ENCODE peak calls at places on chromosomes 11 and 22, in eight cellular contexts. Y, T, E, V, C, B, O and Q are unnamed samples. For H3K4me1, the result is how much of the 10 kb centered on the place peaks cover.

GRCh38 chr11:73177380-73178091 is 35.4 kb upstream of the FCHSD2 start:
- DNase-seq in Y (no peak), T (peak), E (no peak), V (peak), C (no peak), B (no peak), O (peak), Q (peak)

GRCh38 chr11:77073328-77074001 is 6.7 kb downstream of the CAPN5 start:
- DNase-seq in Y (peak), T (peak), E (no peak), V (peak), C (peak), B (no peak), O (peak), Q (peak)

GRCh38 chr11:1338201-1339065 is 29.0 kb upstream of the TOLLIP start:
- DNase-seq in Y (no peak), T (peak), E (no peak), V (no peak), C (peak), B (no peak), O (no peak), Q (no peak)

GRCh38 chr11:124942446-124943202 is 6.8 kb upstream of the HEPACAM start:
- DNase-seq in Y (no peak), T (no peak), E (no peak), V (no peak), C (no peak), B (peak), O (no peak), Q (no peak)

GRCh38 chr22:35621446-35621845 is 4.3 kb upstream of the MB start:
- DNase-seq in Y (no peak), T (no peak), E (no peak), V (no peak), C (no peak), B (no peak), O (no peak), Q (no peak)

GRCh38 chr11:3074912-3075589 is 17.8 kb upstream of the CARS1 start:
- DNase-seq in Y (no peak), T (peak), E (no peak), V (peak), C (no peak), B (no peak), O (no peak), Q (no peak)

GRCh38 chr22:25078591-25078990 is 121.1 kb upstream of the CRYBB3 start:
- DNase-seq in Y (no peak), T (no peak), E (no peak), V (no peak), C (no peak), B (no peak), O (no peak), Q (no peak)

GRCh38 chr22:23110922-23111527 is 30.8 kb downstream of the RSPH14 start:
- DNase-seq in Y (no peak), T (no peak), E (peak), V (no peak), C (no peak), B (no peak), O (no peak), Q (no peak)

GRCh38 chr11:43508511-43508918 is 149.8 kb downstream of the TTC17 start:
- DNase-seq in Y (peak), T (no peak), E (no peak), V (no peak), C (no peak), B (no peak), O (no peak), Q (no peak)

GRCh38 chr11:112958670-112959069 is 2.5 kb upstream of the NCAM1 start:
- DNase-seq in Y (no peak), T (no peak), E (no peak), V (no peak), C (no peak), B (no peak), O (no peak), Q (no peak)

GRCh38 chr22:40703174-40703573 is 23.9 kb downstream of the MCHR1 start:
- DNase-seq in Y (no peak), T (no peak), E (no peak), V (no peak), C (no peak), B (no peak), O (no peak), Q (no peak)

GRCh38 chr22:32375678-32376450 is 18.2 kb downstream of the RFPL3 start:
- DNase-seq in Y (no peak), T (no peak), E (no peak), V (no peak), C (no peak), B (no peak), O (no peak), Q (no peak)

GRCh38 chr11:129320485-129320884 is 55.2 kb upstream of the BARX2 start:
- DNase-seq in Y (no peak), T (no peak), E (no peak), V (no peak), C (no peak), B (no peak), O (no peak), Q (no peak)

GRCh38 chr11:117579148-117579547 is 217.9 kb downstream of the DSCAML1 start:
- DNase-seq in Y (no peak), T (no peak), E (no peak), V (no peak), C (no peak), B (no peak), O (no peak), Q (no peak)

GRCh38 chr11:120814531-120815259 is 209.2 kb upstream of the TBCEL start:
- DNase-seq in Y (no peak), T (no peak), E (no peak), V (no peak), C (no peak), B (no peak), O (no peak), Q (no peak)

GRCh38 chr22:42544686-42545085 is 9.1 kb upstream of the SERHL2 start:
- DNase-seq in Y (peak), T (no peak), E (no peak), V (no peak), C (no peak), B (no peak), O (no peak), Q (no peak)

GRCh38 chr11:7270233-7270760 is 18.6 kb downstream of the SYT9 start:
- DNase-seq in Y (no peak), T (no peak), E (no peak), V (no peak), C (no peak), B (no peak), O (no peak), Q (no peak)

GRCh38 chr11:35822815-35823495 is 120.9 kb upstream of the LDLRAD3 start:
- DNase-seq in Y (peak), T (no peak), E (no peak), V (no peak), C (no peak), B (no peak), O (no peak), Q (no peak)

GRCh38 chr11:117572129-117572528 is 224.9 kb downstream of the DSCAML1 start:
- DNase-seq in Y (no peak), T (no peak), E (no peak), V (no peak), C (no peak), B (no peak), O (no peak), Q (no peak)

GRCh38 chr11:69308936-69309799 is 15.2 kb downstream of the MYEOV start:
- DNase-seq in Y (no peak), T (no peak), E (peak), V (no peak), C (no peak), B (no peak), O (no peak), Q (no peak)

GRCh38 chr22:27223317-27224177 is 566.2 kb downstream of the MIAT start:
- DNase-seq in Y (peak), T (no peak), E (no peak), V (no peak), C (no peak), B (no peak), O (peak), Q (no peak)

GRCh38 chr11:128506999-128507591 is 80.3 kb downstream of the ETS1 start:
- DNase-seq in Y (peak), T (peak), E (peak), V (peak), C (peak), B (no peak), O (peak), Q (peak)

GRCh38 chr11:69931994-69932910 is 113.0 kb upstream of the FGF3 start:
- DNase-seq in Y (no peak), T (no peak), E (no peak), V (no peak), C (peak), B (peak), O (peak), Q (peak)

GRCh38 chr11:85170184-85170583 is 457.0 kb downstream of the DLG2 start:
- DNase-seq in Y (peak), T (no peak), E (no peak), V (no peak), C (no peak), B (no peak), O (no peak), Q (no peak)

GRCh38 chr11:86034710-86035109 is 34.2 kb downstream of the PICALM start:
- DNase-seq in Y (no peak), T (no peak), E (no peak), V (no peak), C (no peak), B (no peak), O (no peak), Q (no peak)

GRCh38 chr22:35559354-35560005 is 18.8 kb downstream of the RASD2 start:
- DNase-seq in Y (no peak), T (no peak), E (no peak), V (no peak), C (no peak), B (no peak), O (no peak), Q (no peak)

GRCh38 chr11:72781063-72781312 is 12.9 kb downstream of the STARD10 start:
- DNase-seq in Y (no peak), T (peak), E (no peak), V (no peak), C (peak), B (no peak), O (no peak), Q (peak)

GRCh38 chr11:61418136-61418535 is 11.6 kb downstream of the CPSF7 start:
- DNase-seq in Y (peak), T (no peak), E (no peak), V (no peak), C (no peak), B (no peak), O (no peak), Q (no peak)

GRCh38 chr22:36891646-36892045 is 21.8 kb upstream of the CSF2RB start:
- DNase-seq in Y (no peak), T (no peak), E (no peak), V (no peak), C (no peak), B (no peak), O (no peak), Q (no peak)

GRCh38 chr11:9561279-9561982 is 12.0 kb upstream of the WEE1 start:
- DNase-seq in Y (no peak), T (no peak), E (no peak), V (no peak), C (no peak), B (no peak), O (no peak), Q (no peak)

GRCh38 chr22:24583221-24583971 is 9.5 kb downstream of the LRRC75B start:
- DNase-seq in Y (peak), T (peak), E (no peak), V (no peak), C (peak), B (no peak), O (no peak), Q (no peak)

GRCh38 chr22:26047920-26048319 is 121.3 kb upstream of the SEZ6L start:
- DNase-seq in Y (no peak), T (no peak), E (no peak), V (no peak), C (no peak), B (no peak), O (no peak), Q (no peak)

GRCh38 chr11:77201370-77201769 is 73.3 kb downstream of the MYO7A start:
- DNase-seq in Y (no peak), T (no peak), E (no peak), V (no peak), C (no peak), B (no peak), O (no peak), Q (peak)

GRCh38 chr11:117498791-117499190 is 171.1 kb downstream of the CEP164 start:
- DNase-seq in Y (no peak), T (no peak), E (no peak), V (no peak), C (no peak), B (no peak), O (no peak), Q (no peak)

GRCh38 chr11:77658213-77659013 is 20.8 kb upstream of the CLNS1A start:
- DNase-seq in Y (peak), T (no peak), E (no peak), V (no peak), C (no peak), B (no peak), O (no peak), Q (no peak)

GRCh38 chr22:37161442-37161841 is 11.7 kb upstream of the IL2RB start:
- DNase-seq in Y (no peak), T (no peak), E (no peak), V (no peak), C (no peak), B (no peak), O (no peak), Q (no peak)

GRCh38 chr11:128029219-128029722 is 558.1 kb downstream of the ETS1 start:
- DNase-seq in Y (no peak), T (no peak), E (no peak), V (no peak), C (no peak), B (no peak), O (no peak), Q (no peak)

GRCh38 chr11:105719073-105719846 is 109.4 kb downstream of the GRIA4 start:
- DNase-seq in Y (peak), T (no peak), E (no peak), V (no peak), C (no peak), B (no peak), O (no peak), Q (no peak)

GRCh38 chr11:75164318-75164827 is 13.5 kb downstream of the SLCO2B1 start:
- DNase-seq in Y (no peak), T (no peak), E (no peak), V (no peak), C (no peak), B (no peak), O (no peak), Q (no peak)

DNA sequence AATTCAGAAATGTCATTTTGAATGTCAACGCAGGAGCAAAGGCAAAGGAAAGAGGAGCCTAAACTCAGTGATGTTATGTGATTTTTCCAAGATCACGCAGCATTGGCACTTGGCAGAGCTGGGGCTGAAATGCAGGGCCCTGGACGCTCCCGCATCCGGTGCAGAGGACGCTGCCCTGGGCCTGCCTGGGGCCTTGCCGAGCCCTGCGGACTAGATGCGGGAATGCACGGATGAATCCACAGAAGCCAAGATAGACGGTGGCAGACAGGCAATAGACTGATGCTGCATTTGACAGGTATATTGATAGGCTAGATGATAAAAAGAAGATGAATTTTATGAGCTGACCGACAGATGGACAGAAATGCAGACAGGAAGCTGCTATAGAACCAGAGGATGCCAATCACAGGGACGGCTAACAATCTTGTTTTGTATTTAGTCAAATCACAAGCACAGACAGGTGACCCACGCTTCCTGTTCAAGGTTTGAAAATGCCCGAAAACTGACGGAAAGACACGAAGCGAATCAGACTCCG is 694 bp upstream of the MARK2 start:
- DNase-seq in Y (no peak), T (no peak), E (no peak), V (no peak), C (peak), B (no peak), O (peak), Q (no peak)
- H3K4me1 ChIP-seq in Y (under half), T (under half), E (under half), V (under half), C (under half), B (under half), O (under half), Q (under half)

DNA sequence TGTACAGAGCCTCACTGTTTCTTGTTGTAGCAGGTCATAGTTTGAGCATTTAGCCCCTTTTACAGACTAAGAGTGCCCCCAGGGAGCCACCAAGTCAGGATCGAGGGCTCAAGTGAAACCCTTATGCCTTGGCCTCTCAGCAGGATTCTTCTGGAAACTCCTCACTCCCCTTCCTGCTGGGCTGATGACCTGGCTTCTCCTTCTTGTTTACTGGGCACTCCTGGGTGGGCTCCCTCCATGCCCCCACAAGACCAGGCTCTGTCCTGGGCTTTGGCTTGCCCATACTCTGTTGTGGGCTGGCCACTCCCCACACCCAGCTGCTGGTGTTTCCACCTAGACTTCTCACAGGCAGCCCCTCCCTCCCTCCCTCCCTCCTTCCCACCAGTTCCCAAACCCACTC is 69.6 kb downstream of the MED15 start:
- DNase-seq in Y (no peak), T (no peak), E (no peak), V (no peak), C (no peak), B (no peak), O (no peak), Q (no peak)
- H3K4me1 ChIP-seq in Y (under half), T (under half), E (under half), V (under half), C (under half), B (under half), O (under half), Q (under half)

GRCh38 chr11:19433791-19434190 is 193.0 kb upstream of the E2F8 start:
- DNase-seq in Y (no peak), T (no peak), E (no peak), V (no peak), C (no peak), B (no peak), O (no peak), Q (no peak)

GRCh38 chr11:19437760-19438159 is 197.0 kb upstream of the E2F8 start:
- DNase-seq in Y (peak), T (no peak), E (no peak), V (no peak), C (no peak), B (no peak), O (no peak), Q (no peak)

GRCh38 chr11:19433367-19433766 is 192.6 kb upstream of the E2F8 start:
- DNase-seq in Y (no peak), T (no peak), E (no peak), V (no peak), C (no peak), B (peak), O (no peak), Q (no peak)

GRCh38 chr11:19435306-19435989 is 194.7 kb upstream of the E2F8 start:
- DNase-seq in Y (no peak), T (no peak), E (no peak), V (no peak), C (no peak), B (no peak), O (no peak), Q (no peak)

GRCh38 chr11:19436932-19437331 is 196.2 kb upstream of the E2F8 start:
- DNase-seq in Y (no peak), T (no peak), E (no peak), V (no peak), C (no peak), B (no peak), O (no peak), Q (no peak)
- H3K4me1 ChIP-seq in Y (under half), T (under half), E (under half), V (under half), C (under half), B (under half), O (under half), Q (under half)

GRCh38 chr11:101862410-101863233 is 52.2 kb upstream of the CEP126 start:
- DNase-seq in Y (peak), T (no peak), E (no peak), V (no peak), C (no peak), B (peak), O (no peak), Q (no peak)

GRCh38 chr11:101866619-101867491 is 48.0 kb upstream of the CEP126 start:
- DNase-seq in Y (peak), T (no peak), E (no peak), V (no peak), C (no peak), B (no peak), O (no peak), Q (no peak)

GRCh38 chr11:101863361-101863760 is 51.4 kb upstream of the CEP126 start:
- DNase-seq in Y (peak), T (no peak), E (no peak), V (no peak), C (no peak), B (no peak), O (no peak), Q (no peak)

GRCh38 chr11:101860694-101861371 is 54.0 kb upstream of the CEP126 start:
- DNase-seq in Y (peak), T (peak), E (no peak), V (peak), C (no peak), B (peak), O (peak), Q (no peak)

GRCh38 chr11:101864098-101864497 is 50.7 kb upstream of the CEP126 start:
- DNase-seq in Y (no peak), T (no peak), E (no peak), V (no peak), C (no peak), B (no peak), O (no peak), Q (no peak)
- H3K4me1 ChIP-seq in Y (under half), T (under half), E (under half), V (under half), C (under half), B (under half), O (under half), Q (under half)

GRCh38 chr22:48517039-48518030 is 1310.3 kb downstream of the BRD1 start:
- DNase-seq in Y (no peak), T (no peak), E (no peak), V (no peak), C (no peak), B (peak), O (no peak), Q (no peak)

GRCh38 chr22:48513446-48513845 is 1314.2 kb downstream of the BRD1 start:
- DNase-seq in Y (no peak), T (no peak), E (peak), V (no peak), C (peak), B (no peak), O (no peak), Q (no peak)

GRCh38 chr22:48513929-48514328 is 1313.7 kb downstream of the BRD1 start:
- DNase-seq in Y (no peak), T (no peak), E (no peak), V (no peak), C (peak), B (no peak), O (no peak), Q (no peak)

GRCh38 chr22:48516571-48516970 is 1311.1 kb downstream of the BRD1 start:
- DNase-seq in Y (no peak), T (no peak), E (no peak), V (no peak), C (peak), B (no peak), O (no peak), Q (no peak)

DNA sequence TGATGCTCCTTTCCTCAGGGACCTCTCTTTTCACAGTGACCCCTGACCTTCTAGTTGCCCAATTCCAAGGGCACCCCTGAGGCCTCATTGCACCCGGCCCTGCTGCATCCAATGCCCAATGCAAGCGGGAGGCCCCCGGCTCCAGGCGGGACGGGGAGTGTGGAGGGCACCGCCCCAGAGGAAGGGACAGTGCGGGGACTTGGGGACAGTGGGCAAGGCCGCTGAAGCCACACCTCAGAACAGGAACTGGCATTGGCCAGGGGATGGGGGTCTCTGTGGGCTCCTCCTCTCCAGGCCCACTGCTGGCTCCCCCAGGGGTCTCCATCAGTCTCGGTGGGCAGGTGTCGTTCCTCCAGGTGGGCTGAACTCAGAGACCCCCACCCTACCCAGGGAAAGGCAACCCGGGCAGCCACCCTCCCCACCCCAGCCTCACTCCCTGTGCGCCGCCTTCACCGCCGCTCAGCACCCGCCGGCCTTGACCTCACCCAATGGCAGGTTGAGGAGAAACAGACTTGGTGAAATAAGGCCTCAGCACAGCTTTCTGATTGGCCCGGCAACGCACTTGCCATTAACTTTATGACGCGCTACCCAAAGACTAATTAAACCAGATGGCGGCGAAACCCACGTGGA is 1312.0 kb downstream of the BRD1 start:
- DNase-seq in Y (no peak), T (no peak), E (no peak), V (no peak), C (peak), B (no peak), O (no peak), Q (no peak)
- H3K4me1 ChIP-seq in Y (under half), T (under half), E (under half), V (under half), C (under half), B (under half), O (under half), Q (under half)